ENCODE peak calls at places on chromosomes 13 and 19, in four cellular contexts. C is CD8-positive, alpha-beta memory T cell; T is naive B cell; U is stimulated activated CD8-positive, alpha-beta memory T cell treated with anti-CD3 and anti-CD28 coated beads, Interleukin-12 subunit alpha, Interleukin-12 subunit beta, amount 100 ng/mL, for 4 hours. G is an unnamed sample.

GRCh38 chr19:39740395-39740794 is 2.6 kb upstream of the CLC start:
- DNase-seq in C (no peak), T (no peak), U (no peak), G (no peak)

GRCh38 chr13:113187263-113187669 is 21.2 kb downstream of the PCID2 start:
- DNase-seq in C (no peak), T (no peak), U (no peak), G (no peak)

GRCh38 chr19:55795021-55795420 is 26.1 kb downstream of the RFPL4AL1 start:
- DNase-seq in C (no peak), T (no peak), U (no peak), G (no peak)

GRCh38 chr19:33767898-33768413 is 28.7 kb upstream of the KCTD15 start:
- DNase-seq in C (no peak), T (no peak), U (no peak), G (no peak)

GRCh38 chr19:23527797-23528196 is 132.5 kb upstream of the ZNF91 start:
- DNase-seq in C (no peak), T (no peak), U (no peak), G (no peak)

GRCh38 chr19:55092423-55093318 is 17.0 kb downstream of the EPS8L1 start:
- DNase-seq in C (no peak), T (no peak), U (no peak), G (no peak)

GRCh38 chr13:45511310-45512147 is 46.8 kb downstream of the COG3 start:
- DNase-seq in C (no peak), T (peak), U (no peak), G (peak)

GRCh38 chr13:113869263-113869662 is 5.4 kb upstream of the GAS6 start:
- DNase-seq in C (no peak), T (no peak), U (no peak), G (no peak)